ENCODE peak calls at places on chromosomes 2 and 18, in seven cellular contexts. F, O, U, G, A, C and S are unnamed samples.

GRCh38 chr18:4704766-4705165 is 249.7 kb upstream of the DLGAP1 start:
- DNase-seq in F (no peak), O (no peak), U (no peak), G (no peak), A (no peak), C (no peak), S (no peak)

GRCh38 chr2:238731961-238732360 is 115.9 kb upstream of the TWIST2 start:
- DNase-seq in F (no peak), O (no peak), U (no peak), G (no peak), A (peak; percentile 78), C (no peak), S (peak; percentile 34)

GRCh38 chr2:207252979-207253640 is 87.4 kb upstream of the KLF7 start:
- DNase-seq in F (peak; percentile 37), O (peak; percentile 84), U (no peak), G (no peak), A (peak; percentile 40), C (no peak), S (no peak)

GRCh38 chr2:214379227-214379626 is 31.6 kb upstream of the VWC2L start:
- DNase-seq in F (no peak), O (no peak), U (no peak), G (no peak), A (no peak), C (no peak), S (no peak)

GRCh38 chr2:3522851-3523481 is 3.6 kb upstream of the ADI1 start:
- DNase-seq in F (no peak), O (peak; percentile 43), U (no peak), G (no peak), A (peak; percentile 28), C (no peak), S (peak; percentile 77)

GRCh38 chr2:60359569-60359968 is 193.9 kb downstream of the BCL11A start:
- DNase-seq in F (no peak), O (no peak), U (no peak), G (no peak), A (no peak), C (no peak), S (no peak)

GRCh38 chr18:22300665-22301636 is 116.8 kb downstream of the CTAGE1 start:
- DNase-seq in F (no peak), O (no peak), U (no peak), G (no peak), A (peak; percentile 33), C (no peak), S (no peak)

GRCh38 chr18:68918216-68918615 is 120.3 kb downstream of the CCDC102B start:
- DNase-seq in F (no peak), O (no peak), U (no peak), G (no peak), A (no peak), C (no peak), S (no peak)

GRCh38 chr2:23241106-23241505 is 143.9 kb upstream of the KLHL29 start:
- DNase-seq in F (no peak), O (no peak), U (no peak), G (no peak), A (no peak), C (no peak), S (no peak)

GRCh38 chr2:66689456-66690051 is 254.6 kb downstream of the MEIS1 start:
- DNase-seq in F (no peak), O (no peak), U (no peak), G (no peak), A (no peak), C (no peak), S (no peak)

GRCh38 chr2:215833531-215834162 is 179.7 kb downstream of the MREG start:
- DNase-seq in F (peak; percentile 40), O (peak; percentile 72), U (no peak), G (no peak), A (peak; percentile 24), C (no peak), S (peak; percentile 68)

GRCh38 chr18:37327063-37327577 is 238.5 kb downstream of the CELF4 start:
- DNase-seq in F (no peak), O (no peak), U (no peak), G (no peak), A (no peak), C (no peak), S (no peak)

GRCh38 chr2:156430236-156430977 is 5.8 kb upstream of the GPD2 start:
- DNase-seq in F (no peak), O (peak; percentile 25), U (no peak), G (no peak), A (no peak), C (no peak), S (peak; percentile 16)

GRCh38 chr2:190267302-190267701 is 52.3 kb downstream of the HIBCH start:
- DNase-seq in F (no peak), O (peak; percentile 70), U (no peak), G (no peak), A (peak; percentile 81), C (no peak), S (peak; percentile 85)

GRCh38 chr2:129754831-129755230 is 224.6 kb upstream of the RAB6C start:
- DNase-seq in F (no peak), O (no peak), U (no peak), G (no peak), A (no peak), C (no peak), S (no peak)

GRCh38 chr2:216777637-216778273 is 82.1 kb downstream of the TNP1 start:
- DNase-seq in F (peak; percentile 54), O (peak; percentile 77), U (no peak), G (no peak), A (peak; percentile 83), C (no peak), S (peak; percentile 50)

GRCh38 chr2:62573137-62573731 is 67.2 kb upstream of the TMEM17 start:
- DNase-seq in F (no peak), O (no peak), U (no peak), G (no peak), A (no peak), C (no peak), S (no peak)

GRCh38 chr2:124566518-124566970 is 541.5 kb downstream of the CNTNAP5 start:
- DNase-seq in F (peak; percentile 53), O (no peak), U (no peak), G (no peak), A (no peak), C (no peak), S (no peak)

GRCh38 chr2:207676827-207677354 is 34.5 kb upstream of the CCNYL1 start:
- DNase-seq in F (no peak), O (peak; percentile 25), U (no peak), G (no peak), A (peak; percentile 67), C (no peak), S (peak; percentile 86)

GRCh38 chr2:207815254-207815653 is 45.5 kb upstream of the FZD5 start:
- DNase-seq in F (no peak), O (no peak), U (no peak), G (no peak), A (no peak), C (no peak), S (no peak)

GRCh38 chr2:27070653-27071276 is 689 bp downstream of the OST4 start:
- DNase-seq in F (no peak), O (no peak), U (no peak), G (no peak), A (no peak), C (no peak), S (no peak)

GRCh38 chr18:61402761-61403160 is 69.5 kb downstream of the CDH20 start:
- DNase-seq in F (no peak), O (no peak), U (no peak), G (no peak), A (no peak), C (no peak), S (peak; percentile 48)

GRCh38 chr2:195160959-195161358 is 496.1 kb upstream of the SLC39A10 start:
- DNase-seq in F (no peak), O (no peak), U (no peak), G (no peak), A (no peak), C (no peak), S (no peak)

GRCh38 chr18:49495074-49495473 is 8.0 kb upstream of the C18orf32 start:
- DNase-seq in F (no peak), O (no peak), U (no peak), G (no peak), A (no peak), C (no peak), S (no peak)